ENCODE peak calls at places on chromosomes 1 and 21, in six cellular contexts. A is cardiac muscle cell, E is left ventricle myocardium inferior, C is neural crest cell, L is HL-60, R is posterior cingulate gyrus. X is an unnamed sample.

GRCh38 chr21:31498985-31499384 is 154.9 kb upstream of the TIAM1 start:
- DNase-seq in R (no peak), A (no peak), C (no peak), L (no peak), E (no peak), X (no peak)

GRCh38 chr1:174982971-174983689 is 16.6 kb upstream of the CACYBP start:
- DNase-seq in A (peak), E (no peak), C (peak), R (no peak), L (no peak), X (peak)

GRCh38 chr1:204192046-204192445 is 4.2 kb downstream of the KISS1 start:
- DNase-seq in A (no peak), C (no peak), L (no peak), R (no peak), E (no peak), X (no peak)

GRCh38 chr1:56872597-56872996 is 18.0 kb downstream of the C8A start:
- DNase-seq in R (no peak), L (no peak), C (no peak), E (no peak), A (peak), X (no peak)

GRCh38 chr1:218616681-218617080 is 271.5 kb downstream of the TGFB2 start:
- DNase-seq in R (no peak), C (no peak), L (no peak), E (no peak), A (peak), X (no peak)

GRCh38 chr1:39189592-39190041 is 14.9 kb upstream of the MACF1 start:
- DNase-seq in R (no peak), A (peak), C (no peak), L (no peak), E (no peak), X (no peak)

GRCh38 chr1:29201595-29202051 is 19.9 kb upstream of the SRSF4 start:
- DNase-seq in L (no peak), C (no peak), R (no peak), E (no peak), A (no peak), X (no peak)

GRCh38 chr1:169928438-169929209 is 34.9 kb upstream of the SCYL3 start:
- DNase-seq in R (no peak), L (peak), C (no peak), E (no peak), A (peak), X (no peak)

GRCh38 chr1:79044974-79045650 is 38.6 kb upstream of the ADGRL4 start:
- DNase-seq in C (no peak), A (peak), E (no peak), L (no peak), R (no peak), X (no peak)

GRCh38 chr1:27551953-27552312 is 52.0 kb downstream of the AHDC1 start:
- DNase-seq in A (no peak), R (no peak), L (no peak), C (no peak), E (peak), X (no peak)

GRCh38 chr1:93061895-93062792 is 16.9 kb upstream of the MTF2 start:
- DNase-seq in R (no peak), A (peak), L (no peak), C (no peak), E (no peak), X (peak)

GRCh38 chr21:46000731-46001641 is 19.4 kb downstream of the COL6A1 start:
- DNase-seq in E (peak), C (no peak), A (no peak), L (no peak), R (no peak), X (no peak)

GRCh38 chr1:10951977-10952376 is 60.5 kb upstream of the TARDBP start:
- DNase-seq in L (no peak), C (no peak), E (no peak), R (no peak), A (no peak), X (no peak)